ENCODE peak calls at places on chromosomes 13 and 19, in six cellular contexts. One of them, this sample, is unnamed.

GRCh38 chr13:47990920-47991466 is 10.1 kb downstream of the SUCLA2 start:
- DNase-seq in IMR-90: no peak
- DNase-seq in uterus: no peak
- DNase-seq in Peyer's patch: no peak
- DNase-seq in ovary: no peak
- DNase-seq in HepG2: no peak
- DNase-seq in this sample: no peak

GRCh38 chr19:50777830-50778303 is 7.6 kb downstream of the GPR32 start:
- DNase-seq in HepG2: no peak
- DNase-seq in uterus: no peak
- DNase-seq in Peyer's patch: no peak
- DNase-seq in ovary: no peak
- DNase-seq in IMR-90: peak
- DNase-seq in this sample: peak

GRCh38 chr19:13099073-13099999 is 3.3 kb downstream of the LYL1 start:
- DNase-seq in HepG2: no peak
- DNase-seq in Peyer's patch: peak
- DNase-seq in IMR-90: no peak
- DNase-seq in uterus: peak
- DNase-seq in ovary: peak
- DNase-seq in this sample: peak

GRCh38 chr13:102878491-102878890 is 32.7 kb downstream of the ERCC5 start:
- DNase-seq in IMR-90: peak
- DNase-seq in Peyer's patch: no peak
- DNase-seq in ovary: no peak
- DNase-seq in HepG2: no peak
- DNase-seq in uterus: no peak
- DNase-seq in this sample: no peak

GRCh38 chr13:31150315-31150985 is 11.3 kb downstream of the HSPH1 start:
- DNase-seq in HepG2: no peak
- DNase-seq in Peyer's patch: no peak
- DNase-seq in ovary: no peak
- DNase-seq in IMR-90: no peak
- DNase-seq in uterus: no peak
- DNase-seq in this sample: no peak

GRCh38 chr19:36009633-36010379 is 1.2 kb upstream of the SYNE4 start:
- DNase-seq in Peyer's patch: no peak
- DNase-seq in HepG2: no peak
- DNase-seq in IMR-90: no peak
- DNase-seq in uterus: no peak
- DNase-seq in ovary: no peak
- DNase-seq in this sample: no peak

GRCh38 chr19:850221-850978 is 1.7 kb upstream of the ELANE start:
- DNase-seq in IMR-90: peak
- DNase-seq in uterus: peak
- DNase-seq in ovary: peak
- DNase-seq in Peyer's patch: peak
- DNase-seq in HepG2: no peak
- DNase-seq in this sample: peak

GRCh38 chr13:42807866-42808265 is 26.5 kb downstream of the FAM216B start:
- DNase-seq in Peyer's patch: no peak
- DNase-seq in uterus: no peak
- DNase-seq in IMR-90: peak
- DNase-seq in ovary: no peak
- DNase-seq in HepG2: peak
- DNase-seq in this sample: no peak

GRCh38 chr19:57888107-57888493 is 737 bp downstream of the ZNF814 start:
- DNase-seq in Peyer's patch: no peak
- DNase-seq in IMR-90: no peak
- DNase-seq in ovary: no peak
- DNase-seq in HepG2: no peak
- DNase-seq in uterus: no peak
- DNase-seq in this sample: no peak

GRCh38 chr13:41960195-41960699 is 662 bp downstream of the VWA8 start:
- DNase-seq in uterus: no peak
- DNase-seq in ovary: no peak
- DNase-seq in IMR-90: peak
- DNase-seq in HepG2: peak
- DNase-seq in Peyer's patch: peak
- DNase-seq in this sample: no peak

GRCh38 chr13:110922506-110922905 is 7.6 kb upstream of the ANKRD10 start:
- DNase-seq in uterus: no peak
- DNase-seq in IMR-90: no peak
- DNase-seq in HepG2: no peak
- DNase-seq in ovary: no peak
- DNase-seq in Peyer's patch: no peak
- DNase-seq in this sample: no peak

GRCh38 chr13:41403983-41404382 is 53.4 kb upstream of the RGCC start:
- DNase-seq in uterus: no peak
- DNase-seq in IMR-90: no peak
- DNase-seq in ovary: no peak
- DNase-seq in HepG2: no peak
- DNase-seq in Peyer's patch: no peak
- DNase-seq in this sample: no peak

GRCh38 chr19:51366999-51367564 is 894 bp upstream of the ETFB start:
- DNase-seq in IMR-90: no peak
- DNase-seq in Peyer's patch: no peak
- DNase-seq in ovary: no peak
- DNase-seq in HepG2: no peak
- DNase-seq in uterus: no peak
- DNase-seq in this sample: peak

GRCh38 chr13:79287994-79288795 is 117.9 kb downstream of the RBM26 start:
- DNase-seq in ovary: no peak
- DNase-seq in uterus: no peak
- DNase-seq in IMR-90: no peak
- DNase-seq in Peyer's patch: no peak
- DNase-seq in HepG2: no peak
- DNase-seq in this sample: no peak

GRCh38 chr19:32674153-32674958 is 624 bp downstream of the ANKRD27 start:
- DNase-seq in uterus: no peak
- DNase-seq in IMR-90: no peak
- DNase-seq in ovary: no peak
- DNase-seq in HepG2: no peak
- DNase-seq in Peyer's patch: no peak
- DNase-seq in this sample: peak

GRCh38 chr19:32673573-32673972 is 1.4 kb downstream of the ANKRD27 start:
- DNase-seq in IMR-90: no peak
- DNase-seq in HepG2: no peak
- DNase-seq in Peyer's patch: no peak
- DNase-seq in uterus: no peak
- DNase-seq in ovary: no peak
- DNase-seq in this sample: peak

GRCh38 chr19:32676186-32676894 is 692 bp downstream of the RGS9BP start:
- DNase-seq in Peyer's patch: peak
- DNase-seq in HepG2: no peak
- DNase-seq in IMR-90: no peak
- DNase-seq in uterus: peak
- DNase-seq in ovary: no peak
- DNase-seq in this sample: peak

GRCh38 chr19:32675720-32676185 is at the start of gene RGS9BP:
- DNase-seq in IMR-90: peak
- DNase-seq in ovary: peak
- DNase-seq in HepG2: peak
- DNase-seq in uterus: peak
- DNase-seq in Peyer's patch: peak
- DNase-seq in this sample: peak

DNA sequence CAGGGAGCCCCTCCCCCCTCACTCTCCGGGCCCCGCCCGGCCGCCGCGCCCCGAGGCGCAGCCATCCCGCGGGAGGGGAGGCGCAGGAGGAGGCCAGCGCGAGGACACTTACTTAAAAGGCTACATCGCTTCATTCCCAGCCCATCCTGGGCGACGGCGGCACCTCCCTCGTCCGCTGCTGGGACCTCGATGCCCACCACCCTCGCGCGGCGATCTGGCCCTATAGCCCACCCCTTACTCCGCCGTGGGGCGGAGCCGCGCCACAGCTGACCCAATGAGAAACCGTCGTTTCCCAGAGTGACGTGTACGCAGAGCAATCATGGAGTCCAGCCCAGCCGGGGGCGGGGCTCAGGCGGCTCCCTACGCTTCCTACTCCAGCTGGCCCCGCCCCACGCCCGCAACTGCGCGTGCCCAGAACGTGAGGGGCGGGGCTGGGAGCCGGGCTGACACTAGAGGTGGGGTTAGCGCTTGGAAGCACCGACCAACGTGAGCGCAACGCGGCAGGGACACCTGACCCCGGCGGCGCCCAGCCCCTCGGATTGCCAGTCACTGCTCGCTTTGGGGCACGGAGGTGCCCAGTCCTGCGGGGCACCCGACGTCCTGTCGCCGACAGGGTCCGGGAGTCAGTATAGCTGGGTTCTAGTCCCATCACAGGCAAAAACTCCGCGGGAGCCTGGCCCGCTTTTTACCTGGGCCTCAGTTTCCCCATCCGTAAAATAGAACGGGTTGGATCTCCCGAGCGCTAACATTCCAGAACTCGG is at the start of gene ANKRD27:
- DNase-seq in IMR-90: peak
- DNase-seq in uterus: peak
- DNase-seq in ovary: peak
- DNase-seq in HepG2: peak
- DNase-seq in Peyer's patch: peak
- DNase-seq in this sample: peak
- TF ChIP-seq POLR2A in IMR-90: peak
- TF ChIP-seq POLR2A in uterus: no peak
- TF ChIP-seq POLR2A in ovary: no peak
- TF ChIP-seq POLR2A in HepG2: peak
- TF ChIP-seq POLR2A in Peyer's patch: no peak
- TF ChIP-seq POLR2A in this sample: peak

DNA sequence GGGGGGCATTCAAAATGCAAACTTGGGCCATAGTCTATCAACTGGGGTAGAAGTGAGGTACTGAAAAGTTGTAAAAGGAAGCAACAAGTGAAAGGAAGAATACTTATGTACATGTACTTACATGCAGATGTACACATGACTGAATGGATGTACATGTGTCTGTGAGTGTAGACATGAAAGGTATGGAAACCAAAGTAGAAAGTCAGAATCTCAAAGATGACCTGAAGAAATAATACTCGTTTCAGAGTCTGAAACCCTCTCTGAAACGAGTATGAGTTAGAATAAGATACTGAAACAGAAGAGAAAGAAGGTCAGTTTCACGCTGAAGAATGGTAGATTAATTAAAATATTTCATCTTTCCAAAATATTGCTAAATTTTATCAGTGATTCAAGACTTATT is 13.9 kb downstream of the DZIP1 start:
- DNase-seq in uterus: no peak
- DNase-seq in IMR-90: no peak
- DNase-seq in HepG2: no peak
- DNase-seq in ovary: no peak
- DNase-seq in Peyer's patch: no peak
- DNase-seq in this sample: no peak
- TF ChIP-seq POLR2A in uterus: no peak
- TF ChIP-seq POLR2A in IMR-90: no peak
- TF ChIP-seq POLR2A in HepG2: no peak
- TF ChIP-seq POLR2A in ovary: no peak
- TF ChIP-seq POLR2A in Peyer's patch: no peak
- TF ChIP-seq POLR2A in this sample: no peak

DNA sequence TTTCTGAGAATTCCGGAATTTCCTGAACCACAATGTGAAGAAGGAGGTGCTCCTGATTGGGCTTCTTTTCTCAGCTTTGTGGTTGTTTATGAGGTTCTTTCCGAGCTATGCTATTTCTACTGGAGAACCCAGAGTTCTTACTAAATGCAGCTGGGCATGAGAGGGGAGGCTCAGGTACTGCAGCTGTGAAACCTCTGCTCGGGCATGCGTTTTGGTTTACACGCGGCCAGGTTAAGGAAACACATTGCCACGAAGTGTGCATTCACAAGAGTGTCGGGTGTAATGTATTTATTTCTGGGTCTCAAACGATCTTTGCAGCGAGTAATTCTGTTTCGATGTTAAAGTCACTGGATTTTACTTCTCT is 657 bp upstream of the MIR17HG start:
- DNase-seq in HepG2: no peak
- DNase-seq in ovary: no peak
- DNase-seq in IMR-90: no peak
- DNase-seq in Peyer's patch: no peak
- DNase-seq in uterus: no peak
- DNase-seq in this sample: peak
- TF ChIP-seq POLR2A in HepG2: no peak
- TF ChIP-seq POLR2A in ovary: no peak
- TF ChIP-seq POLR2A in IMR-90: no peak
- TF ChIP-seq POLR2A in Peyer's patch: no peak
- TF ChIP-seq POLR2A in uterus: no peak
- TF ChIP-seq POLR2A in this sample: no peak

GRCh38 chr19:42254083-42254849 is 662 bp downstream of the ERF start:
- DNase-seq in ovary: peak
- DNase-seq in IMR-90: peak
- DNase-seq in Peyer's patch: peak
- DNase-seq in HepG2: peak
- DNase-seq in uterus: peak
- DNase-seq in this sample: peak

GRCh38 chr19:42253245-42254082 is 1.5 kb downstream of the ERF start:
- DNase-seq in HepG2: peak
- DNase-seq in Peyer's patch: peak
- DNase-seq in IMR-90: peak
- DNase-seq in ovary: peak
- DNase-seq in uterus: peak
- DNase-seq in this sample: peak

GRCh38 chr19:42251572-42251990 is 3.3 kb downstream of the ERF start:
- DNase-seq in HepG2: no peak
- DNase-seq in uterus: no peak
- DNase-seq in ovary: peak
- DNase-seq in IMR-90: no peak
- DNase-seq in Peyer's patch: no peak
- DNase-seq in this sample: no peak

GRCh38 chr19:42250666-42251531 is 4.0 kb downstream of the ERF start:
- DNase-seq in ovary: peak
- DNase-seq in HepG2: no peak
- DNase-seq in uterus: peak
- DNase-seq in Peyer's patch: no peak
- DNase-seq in IMR-90: peak
- DNase-seq in this sample: no peak

DNA sequence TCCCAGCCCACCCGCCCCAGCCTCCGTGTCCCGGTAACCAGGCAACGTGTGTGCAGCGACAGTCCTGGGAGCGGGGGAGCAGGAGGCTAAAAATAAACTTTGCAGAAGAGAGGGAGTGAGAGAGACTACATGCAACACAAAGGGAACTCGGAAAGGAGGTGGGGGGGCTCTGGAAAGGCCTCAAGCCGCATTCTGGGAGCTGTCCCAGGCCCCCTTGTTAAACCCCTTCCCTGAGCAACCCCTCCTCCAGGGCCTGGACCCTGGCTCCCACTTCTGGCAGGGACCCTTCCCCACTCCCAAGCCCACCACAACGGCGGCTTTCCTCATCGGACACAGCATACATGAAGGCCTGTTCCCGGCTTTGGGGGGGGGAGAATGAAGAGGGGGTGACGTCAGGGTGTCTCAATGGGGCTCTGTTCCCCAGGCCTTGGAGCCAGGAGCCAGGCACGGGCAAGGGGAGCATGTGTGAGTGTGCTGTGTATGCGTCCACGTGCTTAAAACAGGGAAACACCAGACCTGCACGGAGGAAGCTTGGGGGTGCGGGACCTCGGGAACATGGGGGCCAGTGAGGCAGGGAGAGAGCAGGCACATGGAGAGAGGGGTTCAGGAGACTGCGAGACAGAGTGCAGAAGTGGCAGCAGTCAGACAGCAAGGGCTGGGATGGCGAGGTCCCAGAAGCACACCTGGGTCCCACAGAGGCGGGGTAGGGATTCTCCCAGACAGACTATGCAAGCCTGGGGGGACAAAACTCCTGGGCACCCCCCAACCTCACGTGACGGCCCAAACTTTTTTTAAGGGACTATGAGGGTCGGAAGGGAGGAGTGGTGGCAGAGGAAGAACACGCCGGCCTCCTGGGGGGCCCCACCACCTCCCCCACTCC is 2.3 kb downstream of the ERF start:
- DNase-seq in ovary: peak
- DNase-seq in IMR-90: peak
- DNase-seq in uterus: peak
- DNase-seq in Peyer's patch: peak
- DNase-seq in HepG2: no peak
- DNase-seq in this sample: no peak
- TF ChIP-seq POLR2A in ovary: no peak
- TF ChIP-seq POLR2A in IMR-90: peak
- TF ChIP-seq POLR2A in uterus: no peak
- TF ChIP-seq POLR2A in Peyer's patch: no peak
- TF ChIP-seq POLR2A in HepG2: no peak
- TF ChIP-seq POLR2A in this sample: no peak

This sample was measured in NB4.